ENCODE peak calls at places on chromosome 7, in seven cellular contexts. P, U, G, C, B, R and M are unnamed samples.

GRCh38 chr7:73647725-73648592 is 19.7 kb upstream of the VPS37D start:
- DNase-seq in R (peak; percentile 67), C (no peak), B (no peak), G (no peak), U (peak; percentile 95), P (no peak), M (no peak)

GRCh38 chr7:142441074-142441403 is 183.2 kb upstream of the PRSS58 start:
- DNase-seq in B (no peak), G (no peak), U (no peak), C (no peak), P (no peak), R (no peak), M (no peak)

GRCh38 chr7:100682228-100682741 is 8.7 kb downstream of the GNB2 start:
- DNase-seq in B (peak; percentile 64), R (no peak), U (no peak), C (no peak), P (no peak), G (peak; percentile 70), M (no peak)

GRCh38 chr7:37225255-37226012 is 223.2 kb downstream of the ELMO1 start:
- DNase-seq in R (no peak), P (no peak), U (no peak), G (no peak), C (no peak), B (no peak), M (no peak)

GRCh38 chr7:13044309-13044708 is 356.9 kb downstream of the ARL4A start:
- DNase-seq in U (no peak), G (no peak), B (no peak), P (peak; percentile 60), C (no peak), R (peak; percentile 8), M (no peak)

GRCh38 chr7:157857578-157858075 is 520.8 kb downstream of the DNAJB6 start:
- DNase-seq in P (no peak), G (no peak), C (no peak), B (peak; percentile 69), R (no peak), U (no peak), M (no peak)

GRCh38 chr7:155203059-155203881 is 94.4 kb upstream of the INSIG1 start:
- DNase-seq in U (peak; percentile 39), P (no peak), G (no peak), B (no peak), C (no peak), R (no peak), M (no peak)

GRCh38 chr7:134941185-134941900 is 45.0 kb upstream of the AGBL3 start:
- DNase-seq in U (no peak), B (peak; percentile 83), P (peak; percentile 38), G (peak; percentile 50), C (no peak), R (peak; percentile 31), M (no peak)

GRCh38 chr7:142384508-142384922 is 126.7 kb upstream of the PRSS58 start:
- DNase-seq in G (peak; percentile 40), C (no peak), P (no peak), U (no peak), R (no peak), B (peak; percentile 86), M (no peak)

GRCh38 chr7:149027560-149028345 is 552 bp downstream of the PDIA4 start:
- DNase-seq in C (no peak), P (no peak), B (peak; percentile 21), G (no peak), U (no peak), R (no peak), M (peak; percentile 21)

GRCh38 chr7:37730489-37730888 is 46.9 kb downstream of the GPR141 start:
- DNase-seq in R (no peak), B (no peak), P (no peak), C (no peak), G (no peak), U (no peak), M (no peak)

GRCh38 chr7:2798669-2799068 is 45.4 kb downstream of the GNA12 start:
- DNase-seq in P (no peak), R (no peak), B (no peak), G (no peak), C (no peak), U (no peak), M (no peak)

GRCh38 chr7:111137296-111138195 is 46.6 kb downstream of the LRRN3 start:
- DNase-seq in R (peak; percentile 37), P (no peak), B (peak; percentile 13), G (no peak), C (no peak), U (no peak), M (no peak)

GRCh38 chr7:135253851-135254815 is 20.5 kb downstream of the STRA8 start:
- DNase-seq in R (no peak), C (peak; percentile 50), B (peak; percentile 79), G (peak; percentile 71), P (peak; percentile 52), U (no peak), M (peak; percentile 98)

GRCh38 chr7:40757097-40757496 is 622.3 kb downstream of the SUGCT start:
- DNase-seq in P (no peak), U (no peak), G (no peak), C (no peak), R (peak; percentile 62), B (no peak), M (no peak)

GRCh38 chr7:98755138-98755898 is 114.5 kb downstream of the TMEM130 start:
- DNase-seq in G (no peak), P (no peak), B (no peak), R (peak; percentile 49), U (no peak), C (peak; percentile 29), M (no peak)

GRCh38 chr7:15747187-15748111 is 61.0 kb upstream of the MEOX2 start:
- DNase-seq in R (no peak), B (peak; percentile 19), C (no peak), U (no peak), G (no peak), P (no peak), M (no peak)